ENCODE peak calls at places on chromosomes 12 and 14, in five cellular contexts. Z is fibroblast of lung, Y is upper lobe of left lung, U is A673, I is heart left ventricle. D is an unnamed sample. For H3K4me1, the result is how much of the 10 kb centered on the place peaks cover.

GRCh38 chr14:37763266-37763665 is 167.8 kb downstream of the TTC6 start:
- DNase-seq in Y (no peak), I (no peak), Z (no peak), U (no peak), D (no peak)

GRCh38 chr12:118685983-118686607 is 295.2 kb upstream of the SRRM4 start:
- DNase-seq in U (no peak), Z (no peak), Y (no peak), I (no peak), D (no peak)

GRCh38 chr14:68662395-68662794 is 130.5 kb downstream of the ZFP36L1 start:
- DNase-seq in Z (no peak), I (no peak), U (no peak), Y (no peak), D (no peak)

GRCh38 chr12:132399092-132400010 is 70.0 kb upstream of the GALNT9 start:
- DNase-seq in Y (peak), I (no peak), Z (no peak), U (peak), D (no peak)

GRCh38 chr12:122076743-122077495 is 1.6 kb upstream of the MLXIP start:
- DNase-seq in I (no peak), Y (no peak), Z (no peak), U (no peak), D (no peak)

GRCh38 chr14:46322076-46322475 is 329.5 kb downstream of the RPL10L start:
- DNase-seq in Y (no peak), U (no peak), I (no peak), Z (no peak), D (no peak)

GRCh38 chr14:50773632-50774541 is 57.1 kb downstream of the NIN start:
- DNase-seq in Z (peak), I (no peak), Y (no peak), U (peak), D (no peak)

GRCh38 chr14:96246535-96246839 is 9.5 kb upstream of the BDKRB1 start:
- DNase-seq in Z (peak), U (no peak), I (no peak), Y (no peak), D (no peak)

GRCh38 chr14:70718383-70719123 is 76.8 kb downstream of the TTC9 start:
- DNase-seq in U (no peak), I (no peak), Y (no peak), Z (no peak), D (no peak)

GRCh38 chr12:93434305-93434704 is 7.4 kb downstream of the UBE2N start:
- DNase-seq in I (no peak), U (no peak), Y (no peak), Z (peak), D (no peak)

GRCh38 chr14:101772770-101773169 is 11.3 kb downstream of the PPP2R5C start:
- DNase-seq in U (no peak), Y (no peak), I (no peak), Z (no peak), D (no peak)

GRCh38 chr14:98766818-98767217 is 505.2 kb downstream of the BCL11B start:
- DNase-seq in I (no peak), Y (no peak), Z (peak), U (peak), D (no peak)

GRCh38 chr14:37428954-37429353 is 166.1 kb downstream of the FOXA1 start:
- DNase-seq in U (no peak), Y (no peak), Z (peak), I (no peak), D (no peak)

GRCh38 chr14:102728509-102728908 is 48.7 kb upstream of the TRAF3 start:
- DNase-seq in Y (no peak), Z (no peak), U (no peak), I (no peak), D (no peak)

GRCh38 chr14:94041551-94042346 is 15.6 kb downstream of the OTUB2 start:
- DNase-seq in U (no peak), Y (peak), Z (peak), I (peak), D (no peak)

GRCh38 chr12:87140257-87140656 is 884.1 kb upstream of the MGAT4C start:
- DNase-seq in Z (peak), U (no peak), I (no peak), Y (no peak), D (no peak)

GRCh38 chr12:111429760-111430417 is 24.2 kb downstream of the SH2B3 start:
- DNase-seq in Z (no peak), U (peak), Y (peak), I (no peak), D (no peak)

GRCh38 chr12:4984971-4985370 is 58.7 kb upstream of the KCNA5 start:
- DNase-seq in I (no peak), Y (no peak), Z (no peak), U (no peak), D (no peak)

GRCh38 chr12:57096099-57096572 is 7.2 kb downstream of the NAB2 start:
- DNase-seq in U (no peak), Y (no peak), I (no peak), Z (no peak), D (no peak)

GRCh38 chr12:64461634-64462414 is 9.9 kb downstream of the TBK1 start:
- DNase-seq in Y (no peak), U (peak), I (no peak), Z (peak), D (no peak)

GRCh38 chr12:46374711-46375110 is 2.1 kb upstream of the SLC38A2 start:
- DNase-seq in U (no peak), I (no peak), Y (no peak), Z (no peak), D (no peak)

GRCh38 chr12:98725481-98726247 is 80.6 kb downstream of the APAF1 start:
- DNase-seq in U (peak), I (no peak), Z (peak), Y (no peak), D (no peak)

GRCh38 chr12:131053567-131053966 is 99.9 kb downstream of the ADGRD1 start:
- DNase-seq in Z (no peak), U (no peak), I (no peak), Y (no peak), D (no peak)

GRCh38 chr12:103524238-103524875 is 28.6 kb upstream of the C12orf42 start:
- DNase-seq in U (no peak), Y (no peak), Z (no peak), I (no peak), D (no peak)

GRCh38 chr14:105908481-105908911 is 382.1 kb downstream of the TMEM121 start:
- DNase-seq in Z (no peak), Y (peak), U (no peak), I (no peak), D (no peak)

GRCh38 chr12:91205791-91206190 is 23.2 kb upstream of the DCN start:
- DNase-seq in Y (no peak), U (no peak), I (no peak), Z (peak), D (no peak)

GRCh38 chr14:97185186-97185585 is 388.0 kb downstream of the VRK1 start:
- DNase-seq in I (no peak), Z (peak), U (peak), Y (no peak), D (no peak)

GRCh38 chr12:2686280-2686646 is 108.5 kb upstream of the FKBP4 start:
- DNase-seq in Z (no peak), Y (peak), U (no peak), I (no peak), D (no peak)

GRCh38 chr12:66688836-66689439 is 10.1 kb upstream of the GRIP1 start:
- DNase-seq in Z (peak), Y (no peak), I (no peak), U (peak), D (no peak)

GRCh38 chr12:38905480-38906351 is at the start of gene CPNE8:
- DNase-seq in Z (peak), U (peak), Y (peak), I (peak), D (peak)

GRCh38 chr14:87153901-87154300 is 839.1 kb downstream of the GALC start:
- DNase-seq in Y (no peak), U (no peak), I (no peak), Z (peak), D (no peak)

GRCh38 chr12:27595231-27595642 is 71.2 kb downstream of the PPFIBP1 start:
- DNase-seq in U (peak), Y (peak), I (peak), Z (peak), D (no peak)

GRCh38 chr12:121053706-121054105 is 14.7 kb upstream of the OASL start:
- DNase-seq in I (no peak), U (no peak), Z (no peak), Y (no peak), D (no peak)

GRCh38 chr12:50083301-50083700 is 1.8 kb upstream of the SMARCD1 start:
- DNase-seq in U (no peak), I (no peak), Y (no peak), Z (no peak), D (no peak)

GRCh38 chr12:29516431-29516875 is 19.0 kb upstream of the OVCH1 start:
- DNase-seq in Z (peak), Y (no peak), I (no peak), U (no peak), D (no peak)

GRCh38 chr12:62621239-62621638 is 154.6 kb downstream of the MON2 start:
- DNase-seq in Y (no peak), I (no peak), Z (no peak), U (no peak), D (no peak)

GRCh38 chr12:87687362-87687761 is 341.8 kb downstream of the C12orf50 start:
- DNase-seq in I (no peak), Z (peak), Y (no peak), U (no peak), D (no peak)

DNA sequence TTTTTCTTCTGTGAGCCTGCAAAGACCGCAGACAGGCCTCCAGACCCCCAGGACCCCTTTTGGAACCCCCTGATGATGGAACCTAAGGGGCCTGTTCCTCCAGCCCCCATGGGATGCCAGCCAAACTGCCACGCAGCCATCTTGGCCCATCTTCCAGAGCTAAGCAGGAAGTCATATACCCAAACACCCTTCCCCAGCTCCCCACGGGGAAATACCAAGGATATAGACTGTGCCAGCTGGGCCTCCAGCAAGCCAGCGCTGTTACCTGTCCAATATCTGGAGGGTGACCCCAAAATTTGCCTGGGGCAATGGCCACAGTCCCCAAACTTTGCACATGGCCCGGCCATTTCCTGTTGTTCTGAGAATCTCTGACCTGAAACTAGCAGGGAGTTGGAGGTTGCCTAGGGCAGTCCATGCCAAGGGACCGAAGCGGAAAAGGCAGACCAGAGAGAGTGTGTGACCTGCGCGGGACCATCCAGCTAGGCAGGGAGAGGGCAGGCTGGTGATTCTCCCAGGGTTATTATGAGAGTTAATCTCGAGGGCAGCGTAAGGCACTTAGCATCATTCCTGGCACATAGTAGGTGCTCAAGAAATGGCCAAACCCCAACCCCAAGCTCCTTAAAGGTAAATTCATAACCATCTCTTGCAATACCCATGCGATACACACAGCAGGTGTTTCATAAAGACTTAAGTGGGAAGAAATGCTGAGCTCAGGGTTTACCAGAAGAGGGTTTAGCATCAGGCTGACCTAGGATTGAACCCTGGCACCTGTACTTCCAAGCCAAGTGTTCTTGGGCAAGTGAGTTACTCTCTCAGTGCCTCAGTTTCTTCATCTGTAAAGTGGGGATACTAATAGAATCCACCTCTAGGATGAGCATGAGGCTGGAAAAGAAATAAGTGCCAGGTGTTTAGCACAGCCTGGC is 2.6 kb upstream of the RASAL1 start:
- DNase-seq in I (no peak), Z (no peak), U (no peak), Y (no peak), D (no peak)
- H3K4me1 ChIP-seq in I (under half), Z (under half), U (under half), Y (under half), D (under half)

GRCh38 chr12:6559500-6559899 is 3.7 kb upstream of the IFFO1 start:
- DNase-seq in Y (no peak), I (no peak), Z (no peak), U (no peak), D (no peak)
- TF ChIP-seq CTCF in Y (no peak), I (no peak), Z (no peak), U (no peak), D (no peak)

GRCh38 chr14:100551056-100551455 is 36.2 kb downstream of the BEGAIN start:
- DNase-seq in U (no peak), Z (no peak), Y (peak), I (no peak), D (no peak)
- H3K4me1 ChIP-seq in U (under half), Z (under half), Y (under half), I (under half), D (under half)

GRCh38 chr14:21990116-21990515 is 316.5 kb upstream of the OR4E1 start:
- DNase-seq in Y (no peak), U (peak), I (no peak), Z (no peak), D (no peak)
- TF ChIP-seq CTCF in Y (peak), U (peak), I (no peak), Z (peak), D (no peak)

DNA sequence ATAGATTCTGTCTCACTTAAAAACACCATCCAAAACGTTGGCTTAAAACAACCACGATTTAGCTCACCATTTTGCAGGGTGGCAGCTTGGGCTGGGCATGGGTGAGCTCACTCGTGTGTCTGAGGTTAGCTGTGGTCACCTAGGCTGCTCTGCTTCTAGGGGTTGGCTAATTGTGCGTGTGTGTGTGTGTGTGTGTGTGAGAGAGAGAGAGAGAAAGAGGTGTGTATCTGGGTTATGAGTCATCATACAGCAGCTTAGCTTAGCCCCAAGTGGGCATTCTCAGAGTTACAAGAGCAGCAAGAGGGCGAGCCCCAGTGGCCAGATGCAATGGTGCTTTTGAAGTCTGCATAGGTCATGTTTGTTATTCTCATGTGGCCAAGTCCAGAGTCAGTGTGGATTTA is 6.0 kb downstream of the FBXW8 start:
- DNase-seq in Z (peak), U (no peak), I (no peak), Y (no peak), D (no peak)
- H3K4me1 ChIP-seq in Z (under half), U (under half), I (under half), Y (under half), D (under half)

GRCh38 chr12:650983-651382 is 12.3 kb downstream of the NINJ2 start:
- DNase-seq in Y (no peak), Z (no peak), I (no peak), U (no peak), D (no peak)
- TF ChIP-seq CTCF in Y (peak), Z (no peak), I (no peak), U (peak), D (no peak)

DNA sequence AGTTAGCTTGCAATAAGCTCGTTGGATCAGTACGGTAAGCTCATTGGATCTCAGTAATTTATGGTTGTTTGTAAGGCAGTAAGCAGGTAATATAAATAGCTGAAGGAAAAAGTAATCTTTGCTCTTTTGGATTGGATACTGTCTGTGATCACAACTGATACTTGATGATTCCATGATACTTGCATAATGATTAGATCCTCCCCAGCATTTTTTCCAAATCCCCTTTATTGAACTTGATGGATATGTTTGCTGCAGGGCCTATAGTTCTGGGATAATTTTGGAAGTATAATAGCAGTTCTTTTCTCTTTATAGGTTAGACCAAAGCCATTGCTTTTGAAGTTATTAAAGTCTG is 5.2 kb downstream of the MDM2 start:
- DNase-seq in U (no peak), Z (no peak), I (no peak), Y (no peak), D (no peak)
- H3K4me1 ChIP-seq in U (under half), Z (under half), I (under half), Y (under half), D (under half)